ENCODE peak calls at places on chromosomes 7 and 10, in eight cellular contexts. N, F, H, S, Y, G, Q and L are unnamed samples.

GRCh38 chr10:28984431-28984830 is 304.4 kb upstream of the LYZL1 start:
- DNase-seq in N (peak), F (peak), H (peak), S (peak), Y (no peak), G (peak), Q (no peak), L (no peak)

GRCh38 chr7:116953727-116954442 is 584 bp downstream of the ST7 start:
- DNase-seq in N (peak), F (peak), H (peak), S (peak), Y (peak), G (no peak), Q (peak), L (peak)

GRCh38 chr7:36459236-36459960 is 69.7 kb downstream of the ANLN start:
- DNase-seq in N (no peak), F (no peak), H (no peak), S (no peak), Y (no peak), G (no peak), Q (no peak), L (no peak)

GRCh38 chr10:79320785-79321493 is 26.3 kb upstream of the PPIF start:
- DNase-seq in N (peak), F (peak), H (no peak), S (peak), Y (no peak), G (peak), Q (no peak), L (no peak)

GRCh38 chr7:92850506-92850905 is 14.1 kb upstream of the CDK6 start:
- DNase-seq in N (no peak), F (no peak), H (no peak), S (peak), Y (no peak), G (no peak), Q (no peak), L (no peak)

GRCh38 chr10:96991313-96991841 is 159.3 kb downstream of the LCOR start:
- DNase-seq in N (peak), F (peak), H (peak), S (peak), Y (no peak), G (no peak), Q (no peak), L (no peak)

GRCh38 chr7:150570712-150571465 is 3.7 kb downstream of the GIMAP4 start:
- DNase-seq in N (no peak), F (no peak), H (no peak), S (no peak), Y (no peak), G (no peak), Q (no peak), L (no peak)

GRCh38 chr7:95883208-95883607 is 110.9 kb downstream of the DYNC1I1 start:
- DNase-seq in N (no peak), F (no peak), H (no peak), S (no peak), Y (no peak), G (no peak), Q (no peak), L (no peak)

GRCh38 chr10:1358860-1359598 is 302.8 kb downstream of the WDR37 start:
- DNase-seq in N (no peak), F (no peak), H (no peak), S (no peak), Y (no peak), G (peak), Q (no peak), L (no peak)

GRCh38 chr10:131631619-131632018 is 269.2 kb upstream of the PPP2R2D start:
- DNase-seq in N (no peak), F (no peak), H (no peak), S (no peak), Y (no peak), G (no peak), Q (no peak), L (no peak)

GRCh38 chr10:70540789-70541360 is 61.7 kb downstream of the PRF1 start:
- DNase-seq in N (no peak), F (no peak), H (no peak), S (no peak), Y (no peak), G (no peak), Q (no peak), L (no peak)

GRCh38 chr10:13943735-13944398 is 357.1 kb downstream of the PRPF18 start:
- DNase-seq in N (no peak), F (no peak), H (no peak), S (no peak), Y (no peak), G (no peak), Q (no peak), L (no peak)

GRCh38 chr10:86888585-86889381 is 68.6 kb downstream of the MMRN2 start:
- DNase-seq in N (peak), F (peak), H (no peak), S (peak), Y (no peak), G (no peak), Q (no peak), L (peak)

GRCh38 chr7:861222-861621 is 15.1 kb upstream of the GET4 start:
- DNase-seq in N (no peak), F (no peak), H (no peak), S (no peak), Y (no peak), G (no peak), Q (no peak), L (no peak)

GRCh38 chr7:36814311-36814710 is 90.0 kb upstream of the AOAH start:
- DNase-seq in N (no peak), F (no peak), H (no peak), S (no peak), Y (no peak), G (no peak), Q (no peak), L (no peak)

GRCh38 chr7:143188994-143189393 is 5.8 kb downstream of the TAS2R39 start:
- DNase-seq in N (no peak), F (no peak), H (no peak), S (no peak), Y (no peak), G (no peak), Q (no peak), L (no peak)

GRCh38 chr10:132438091-132439024 is 41.4 kb downstream of the PWWP2B start:
- DNase-seq in N (no peak), F (no peak), H (no peak), S (no peak), Y (no peak), G (no peak), Q (no peak), L (no peak)

GRCh38 chr7:96786261-96786997 is 76.8 kb upstream of the SEM1 start:
- DNase-seq in N (no peak), F (no peak), H (no peak), S (no peak), Y (no peak), G (no peak), Q (no peak), L (no peak)

GRCh38 chr10:72822342-72822986 is 71.1 kb upstream of the OIT3 start:
- DNase-seq in N (no peak), F (no peak), H (no peak), S (no peak), Y (no peak), G (no peak), Q (no peak), L (no peak)

GRCh38 chr10:94129393-94130130 is 135.8 kb downstream of the PLCE1 start:
- DNase-seq in N (peak), F (peak), H (no peak), S (peak), Y (no peak), G (no peak), Q (no peak), L (no peak)

GRCh38 chr7:11858668-11859302 is 26.8 kb upstream of the THSD7A start:
- DNase-seq in N (no peak), F (no peak), H (no peak), S (no peak), Y (no peak), G (no peak), Q (no peak), L (no peak)

GRCh38 chr10:75430000-75430763 is 1.2 kb upstream of the LRMDA start:
- DNase-seq in N (no peak), F (peak), H (no peak), S (no peak), Y (no peak), G (no peak), Q (peak), L (no peak)

GRCh38 chr10:85917601-85918000 is 449.0 kb downstream of the GRID1 start:
- DNase-seq in N (no peak), F (no peak), H (no peak), S (no peak), Y (no peak), G (no peak), Q (no peak), L (no peak)

GRCh38 chr7:34091330-34091917 is 186.1 kb downstream of the BMPER start:
- DNase-seq in N (peak), F (peak), H (no peak), S (peak), Y (no peak), G (peak), Q (no peak), L (no peak)

GRCh38 chr7:127680983-127681382 is 29.0 kb downstream of the SND1 start:
- DNase-seq in N (no peak), F (no peak), H (no peak), S (no peak), Y (no peak), G (no peak), Q (no peak), L (no peak)
- TF ChIP-seq CTCF in N (no peak), F (no peak), H (no peak), S (no peak), Y (no peak), G (no peak), Q (no peak), L (no peak)

DNA sequence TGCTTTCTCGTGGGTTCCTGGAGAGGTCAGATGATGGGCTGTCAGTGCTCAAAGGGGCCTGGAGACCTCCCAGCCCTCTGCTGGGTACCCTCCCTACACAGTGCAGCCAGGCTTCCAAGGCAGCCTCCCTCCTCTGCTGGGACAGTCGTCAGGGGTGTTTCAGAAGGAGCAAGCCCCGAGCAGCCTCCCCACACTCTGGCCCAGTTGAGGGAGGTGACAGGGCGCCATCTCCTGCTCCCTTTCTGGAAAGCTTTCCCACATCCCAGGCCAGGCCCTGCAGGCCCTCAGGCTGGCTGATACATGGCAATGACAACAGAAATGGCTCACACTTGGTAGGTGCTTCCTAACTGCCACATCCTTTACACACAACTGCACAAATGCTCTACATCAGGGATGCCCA is 32.1 kb downstream of the KCNMA1 start:
- DNase-seq in N (peak), F (no peak), H (no peak), S (peak), Y (no peak), G (no peak), Q (no peak), L (no peak)
- TF ChIP-seq CTCF in N (peak), F (no peak), H (peak), S (peak), Y (no peak), G (no peak), Q (no peak), L (no peak)

DNA sequence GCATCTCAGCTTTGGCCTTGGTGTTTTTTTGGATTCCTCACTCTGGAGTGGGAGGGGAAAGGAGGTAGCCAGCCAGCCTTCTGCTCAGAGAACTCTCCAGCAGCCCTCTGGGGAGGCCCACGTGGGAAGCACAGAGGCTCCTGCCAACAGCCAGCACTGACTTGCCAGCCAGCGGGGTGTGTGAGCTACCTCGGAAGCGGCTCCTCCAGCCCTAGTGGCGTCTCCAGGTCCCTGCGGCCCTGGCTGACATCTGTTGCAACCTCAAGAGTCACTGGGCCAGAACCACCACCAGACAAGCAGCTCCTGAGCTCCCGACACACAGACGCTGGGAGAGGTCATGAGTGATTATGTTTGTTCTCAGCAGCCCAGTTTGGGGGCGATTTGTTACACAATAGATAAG is 180.2 kb upstream of the FZD8 start:
- DNase-seq in N (peak), F (no peak), H (peak), S (peak), Y (no peak), G (no peak), Q (peak), L (no peak)
- TF ChIP-seq CTCF in N (no peak), F (no peak), H (peak), S (peak), Y (no peak), G (no peak), Q (peak), L (no peak)

GRCh38 chr10:11270858-11271179 is 253.1 kb downstream of the CELF2 start:
- DNase-seq in N (no peak), F (no peak), H (no peak), S (no peak), Y (no peak), G (no peak), Q (no peak), L (no peak)
- TF ChIP-seq CTCF in N (no peak), F (peak), H (no peak), S (no peak), Y (no peak), G (peak), Q (peak), L (no peak)

GRCh38 chr10:83333566-83333965 is 805.7 kb upstream of the GHITM start:
- DNase-seq in N (no peak), F (no peak), H (no peak), S (no peak), Y (no peak), G (no peak), Q (no peak), L (no peak)
- TF ChIP-seq CTCF in N (no peak), F (no peak), H (no peak), S (no peak), Y (no peak), G (no peak), Q (no peak), L (no peak)

DNA sequence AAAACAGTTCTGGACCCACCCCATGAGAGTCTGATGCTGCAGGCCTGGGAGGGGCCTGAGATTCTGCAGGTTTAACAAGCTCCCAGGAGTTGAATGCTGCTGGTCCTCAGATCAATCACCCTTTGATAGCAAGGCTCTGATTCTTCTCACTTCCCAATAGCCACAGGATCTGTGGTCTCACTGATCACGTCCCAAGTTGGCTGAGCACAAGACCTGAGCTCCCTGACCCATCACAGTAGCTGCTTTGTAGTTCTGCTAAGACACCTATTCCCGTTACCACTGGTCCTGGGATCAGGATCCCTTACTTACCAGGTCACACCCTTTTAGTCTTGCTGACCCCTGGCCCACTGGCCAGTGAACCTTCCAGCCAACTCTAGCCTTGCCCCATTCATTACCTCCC is 372.8 kb downstream of the PHTF2 start:
- DNase-seq in N (no peak), F (no peak), H (no peak), S (no peak), Y (no peak), G (no peak), Q (no peak), L (no peak)
- TF ChIP-seq CTCF in N (no peak), F (no peak), H (no peak), S (no peak), Y (no peak), G (no peak), Q (no peak), L (no peak)